ENCODE peak calls at places on chromosomes 7 and 10, in eight cellular contexts. One of them, this sample, is unnamed.

GRCh38 chr7:28107960-28108359 is 72.6 kb downstream of the JAZF1 start:
- DNase-seq in endothelial cell of umbilical vein: peak
- DNase-seq in A549: no peak
- DNase-seq in HepG2: no peak
- DNase-seq in HCT116: peak
- DNase-seq in GM12878: no peak
- DNase-seq in K562: no peak
- DNase-seq in H1: no peak
- DNase-seq in this sample: no peak

GRCh38 chr10:113960617-113961260 is 82.9 kb upstream of the ADRB1 start:
- DNase-seq in endothelial cell of umbilical vein: no peak
- DNase-seq in HCT116: no peak
- DNase-seq in A549: no peak
- DNase-seq in K562: no peak
- DNase-seq in H1: peak
- DNase-seq in GM12878: no peak
- DNase-seq in HepG2: peak
- DNase-seq in this sample: peak

GRCh38 chr7:14740606-14741005 is 161.9 kb downstream of the DGKB start:
- DNase-seq in HepG2: no peak
- DNase-seq in GM12878: no peak
- DNase-seq in H1: no peak
- DNase-seq in endothelial cell of umbilical vein: no peak
- DNase-seq in K562: no peak
- DNase-seq in HCT116: no peak
- DNase-seq in A549: no peak
- DNase-seq in this sample: no peak

GRCh38 chr10:63115732-63116383 is 17.3 kb upstream of the NRBF2 start:
- DNase-seq in A549: no peak
- DNase-seq in GM12878: no peak
- DNase-seq in HepG2: peak
- DNase-seq in HCT116: no peak
- DNase-seq in endothelial cell of umbilical vein: peak
- DNase-seq in K562: peak
- DNase-seq in H1: no peak
- DNase-seq in this sample: no peak

GRCh38 chr7:67813621-67814292 is 817.1 kb downstream of the TYW1 start:
- DNase-seq in A549: no peak
- DNase-seq in HCT116: no peak
- DNase-seq in GM12878: no peak
- DNase-seq in endothelial cell of umbilical vein: no peak
- DNase-seq in HepG2: no peak
- DNase-seq in K562: no peak
- DNase-seq in H1: no peak
- DNase-seq in this sample: no peak

GRCh38 chr7:131122394-131122793 is 205.3 kb upstream of the MKLN1 start:
- DNase-seq in endothelial cell of umbilical vein: no peak
- DNase-seq in H1: no peak
- DNase-seq in GM12878: no peak
- DNase-seq in HepG2: no peak
- DNase-seq in K562: no peak
- DNase-seq in HCT116: no peak
- DNase-seq in A549: no peak
- DNase-seq in this sample: no peak

GRCh38 chr10:112585052-112585451 is 138.0 kb downstream of the VTI1A start:
- DNase-seq in GM12878: no peak
- DNase-seq in A549: peak
- DNase-seq in HepG2: no peak
- DNase-seq in K562: no peak
- DNase-seq in H1: no peak
- DNase-seq in HCT116: peak
- DNase-seq in endothelial cell of umbilical vein: no peak
- DNase-seq in this sample: no peak

GRCh38 chr10:60299961-60300883 is 89.5 kb downstream of the ANK3 start:
- DNase-seq in K562: peak
- DNase-seq in A549: no peak
- DNase-seq in HepG2: no peak
- DNase-seq in HCT116: no peak
- DNase-seq in endothelial cell of umbilical vein: peak
- DNase-seq in GM12878: no peak
- DNase-seq in H1: peak
- DNase-seq in this sample: no peak

GRCh38 chr10:6625428-6625827 is 45.4 kb upstream of the PRKCQ start:
- DNase-seq in HepG2: no peak
- DNase-seq in H1: no peak
- DNase-seq in endothelial cell of umbilical vein: no peak
- DNase-seq in K562: no peak
- DNase-seq in A549: no peak
- DNase-seq in HCT116: no peak
- DNase-seq in GM12878: no peak
- DNase-seq in this sample: no peak

GRCh38 chr7:127066974-127067373 is 185.8 kb downstream of the GRM8 start:
- DNase-seq in endothelial cell of umbilical vein: no peak
- DNase-seq in HepG2: peak
- DNase-seq in A549: no peak
- DNase-seq in H1: no peak
- DNase-seq in HCT116: no peak
- DNase-seq in K562: no peak
- DNase-seq in GM12878: no peak
- DNase-seq in this sample: peak

GRCh38 chr7:139902436-139903102 is 73.5 kb downstream of the TBXAS1 start:
- DNase-seq in HepG2: no peak
- DNase-seq in endothelial cell of umbilical vein: no peak
- DNase-seq in A549: no peak
- DNase-seq in GM12878: no peak
- DNase-seq in HCT116: no peak
- DNase-seq in K562: no peak
- DNase-seq in H1: no peak
- DNase-seq in this sample: no peak

GRCh38 chr7:109549461-109549860 is 979.8 kb downstream of the DNAJB9 start:
- DNase-seq in HCT116: no peak
- DNase-seq in K562: no peak
- DNase-seq in H1: no peak
- DNase-seq in GM12878: no peak
- DNase-seq in HepG2: no peak
- DNase-seq in A549: no peak
- DNase-seq in endothelial cell of umbilical vein: peak
- DNase-seq in this sample: no peak

GRCh38 chr10:21217107-21217506 is 308.4 kb downstream of the SKIDA1 start:
- DNase-seq in K562: no peak
- DNase-seq in endothelial cell of umbilical vein: no peak
- DNase-seq in HepG2: no peak
- DNase-seq in HCT116: no peak
- DNase-seq in H1: no peak
- DNase-seq in A549: no peak
- DNase-seq in GM12878: no peak
- DNase-seq in this sample: no peak

GRCh38 chr7:92874567-92874966 is 38.2 kb upstream of the CDK6 start:
- DNase-seq in A549: no peak
- DNase-seq in K562: no peak
- DNase-seq in HepG2: no peak
- DNase-seq in HCT116: no peak
- DNase-seq in GM12878: no peak
- DNase-seq in endothelial cell of umbilical vein: peak
- DNase-seq in H1: no peak
- DNase-seq in this sample: no peak

GRCh38 chr10:47164800-47165128 is 135.2 kb upstream of the GDF10 start:
- DNase-seq in HepG2: no peak
- DNase-seq in HCT116: no peak
- DNase-seq in K562: no peak
- DNase-seq in H1: no peak
- DNase-seq in GM12878: no peak
- DNase-seq in A549: no peak
- DNase-seq in endothelial cell of umbilical vein: no peak
- DNase-seq in this sample: no peak

GRCh38 chr10:112721080-112721698 is 228.9 kb upstream of the TCF7L2 start:
- DNase-seq in HepG2: peak
- DNase-seq in endothelial cell of umbilical vein: peak
- DNase-seq in A549: peak
- DNase-seq in HCT116: peak
- DNase-seq in H1: no peak
- DNase-seq in GM12878: peak
- DNase-seq in K562: peak
- DNase-seq in this sample: peak

GRCh38 chr7:101882595-101883564 is 65.5 kb downstream of the CUX1 start:
- DNase-seq in GM12878: no peak
- DNase-seq in HepG2: peak
- DNase-seq in HCT116: peak
- DNase-seq in K562: peak
- DNase-seq in H1: no peak
- DNase-seq in A549: peak
- DNase-seq in endothelial cell of umbilical vein: peak
- DNase-seq in this sample: peak

GRCh38 chr10:107626862-107627261 is 462.4 kb upstream of the SORCS1 start:
- DNase-seq in endothelial cell of umbilical vein: no peak
- DNase-seq in HepG2: no peak
- DNase-seq in GM12878: no peak
- DNase-seq in A549: no peak
- DNase-seq in H1: no peak
- DNase-seq in HCT116: no peak
- DNase-seq in K562: no peak
- DNase-seq in this sample: no peak

GRCh38 chr10:110792476-110792875 is 79.3 kb upstream of the PDCD4 start:
- DNase-seq in GM12878: no peak
- DNase-seq in HCT116: no peak
- DNase-seq in endothelial cell of umbilical vein: no peak
- DNase-seq in HepG2: no peak
- DNase-seq in H1: no peak
- DNase-seq in K562: no peak
- DNase-seq in A549: no peak
- DNase-seq in this sample: no peak

GRCh38 chr10:110793887-110794286 is 77.8 kb upstream of the PDCD4 start:
- DNase-seq in H1: no peak
- DNase-seq in GM12878: no peak
- DNase-seq in endothelial cell of umbilical vein: no peak
- DNase-seq in HCT116: no peak
- DNase-seq in A549: no peak
- DNase-seq in K562: no peak
- DNase-seq in HepG2: no peak
- DNase-seq in this sample: no peak

GRCh38 chr10:110791541-110792073 is 80.1 kb upstream of the PDCD4 start:
- DNase-seq in HepG2: no peak
- DNase-seq in K562: no peak
- DNase-seq in A549: no peak
- DNase-seq in H1: no peak
- DNase-seq in GM12878: no peak
- DNase-seq in HCT116: no peak
- DNase-seq in endothelial cell of umbilical vein: no peak
- DNase-seq in this sample: no peak

GRCh38 chr10:110794808-110795207 is 76.9 kb upstream of the PDCD4 start:
- DNase-seq in endothelial cell of umbilical vein: no peak
- DNase-seq in HepG2: no peak
- DNase-seq in A549: no peak
- DNase-seq in HCT116: no peak
- DNase-seq in K562: no peak
- DNase-seq in H1: no peak
- DNase-seq in GM12878: no peak
- DNase-seq in this sample: no peak

DNA sequence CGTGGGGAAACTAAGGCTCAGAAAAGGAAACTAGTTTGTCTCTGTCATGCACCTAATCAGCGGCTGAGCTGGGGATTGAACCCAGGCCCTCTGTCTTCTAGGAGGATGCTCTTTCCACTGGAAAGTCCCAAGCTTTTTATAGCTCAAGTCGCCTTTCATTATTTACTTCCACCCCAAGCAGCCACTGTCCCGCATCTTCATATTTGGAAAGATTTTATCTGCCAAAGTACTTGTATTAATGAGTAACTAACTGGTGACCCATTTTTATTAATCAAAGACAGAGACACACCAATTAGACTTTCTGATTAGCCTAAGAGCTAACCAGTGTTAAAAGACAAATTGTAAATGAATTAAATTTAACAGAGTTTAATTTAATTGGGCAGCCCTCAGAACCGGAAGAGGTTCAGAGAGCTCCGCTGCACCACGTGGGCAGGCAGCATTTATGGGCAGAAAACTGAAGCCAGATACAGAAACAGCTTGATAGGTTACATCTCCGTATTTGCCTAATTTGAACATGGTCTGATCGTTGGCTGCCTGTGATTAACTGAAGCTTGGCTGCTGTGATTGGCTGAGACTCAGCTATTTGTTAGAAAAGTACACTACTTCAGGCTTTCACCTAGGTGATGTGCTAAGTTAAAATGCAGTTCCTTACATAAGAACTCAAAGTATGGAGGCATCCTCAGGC is 78.5 kb upstream of the PDCD4 start:
- DNase-seq in A549: no peak
- DNase-seq in H1: no peak
- DNase-seq in HepG2: no peak
- DNase-seq in endothelial cell of umbilical vein: no peak
- DNase-seq in GM12878: no peak
- DNase-seq in HCT116: no peak
- DNase-seq in K562: no peak
- DNase-seq in this sample: no peak
- TF ChIP-seq MAX in A549: no peak
- TF ChIP-seq MAX in H1: no peak
- TF ChIP-seq MAX in HepG2: no peak
- TF ChIP-seq MAX in endothelial cell of umbilical vein: no peak
- TF ChIP-seq MAX in GM12878: no peak
- TF ChIP-seq MAX in HCT116: no peak
- TF ChIP-seq MAX in K562: no peak
- TF ChIP-seq MAX in this sample: no peak

GRCh38 chr10:119105155-119105554 is 1.2 kb downstream of the DENND10 start:
- DNase-seq in endothelial cell of umbilical vein: no peak
- DNase-seq in K562: no peak
- DNase-seq in A549: no peak
- DNase-seq in HCT116: no peak
- DNase-seq in HepG2: no peak
- DNase-seq in GM12878: no peak
- DNase-seq in H1: no peak
- DNase-seq in this sample: no peak
- H3K4me3 ChIP-seq in endothelial cell of umbilical vein: no peak
- H3K4me3 ChIP-seq in K562: no peak
- H3K4me3 ChIP-seq in A549: peak
- H3K4me3 ChIP-seq in HCT116: peak
- H3K4me3 ChIP-seq in HepG2: peak
- H3K4me3 ChIP-seq in GM12878: peak
- H3K4me3 ChIP-seq in H1: peak
- H3K4me3 ChIP-seq in this sample: peak

GRCh38 chr10:93437000-93437945 is 44.9 kb downstream of the MYOF start:
- DNase-seq in H1: no peak
- DNase-seq in GM12878: no peak
- DNase-seq in endothelial cell of umbilical vein: peak
- DNase-seq in HepG2: peak
- DNase-seq in K562: no peak
- DNase-seq in HCT116: peak
- DNase-seq in A549: peak
- DNase-seq in this sample: peak
- TF ChIP-seq POLR2A in H1: peak
- TF ChIP-seq POLR2A in GM12878: no peak
- TF ChIP-seq POLR2A in endothelial cell of umbilical vein: peak
- TF ChIP-seq POLR2A in HepG2: peak
- TF ChIP-seq POLR2A in K562: no peak
- TF ChIP-seq POLR2A in HCT116: no peak
- TF ChIP-seq POLR2A in A549: no peak
- TF ChIP-seq POLR2A in this sample: peak

GRCh38 chr10:92180326-92180881 is 110.5 kb downstream of the CPEB3 start:
- DNase-seq in A549: no peak
- DNase-seq in endothelial cell of umbilical vein: no peak
- DNase-seq in K562: no peak
- DNase-seq in HCT116: no peak
- DNase-seq in HepG2: no peak
- DNase-seq in GM12878: no peak
- DNase-seq in H1: no peak
- DNase-seq in this sample: no peak
- TF ChIP-seq MAX in A549: no peak
- TF ChIP-seq MAX in endothelial cell of umbilical vein: no peak
- TF ChIP-seq MAX in K562: no peak
- TF ChIP-seq MAX in HCT116: no peak
- TF ChIP-seq MAX in HepG2: no peak
- TF ChIP-seq MAX in GM12878: no peak
- TF ChIP-seq MAX in H1: no peak
- TF ChIP-seq MAX in this sample: no peak

This sample was measured in NB4.